ENCODE peak calls at places on chromosome 5, in five cellular contexts. One of them, this sample, is unnamed.

GRCh38 chr5:79193643-79194042 is 42.3 kb upstream of the JMY start:
- DNase-seq in HCT116: no peak
- DNase-seq in H1: no peak
- DNase-seq in GM12878: no peak
- DNase-seq in endothelial cell of umbilical vein: peak
- DNase-seq in this sample: no peak

GRCh38 chr5:119483155-119483554 is 30.9 kb downstream of the HSD17B4 start:
- DNase-seq in HCT116: no peak
- DNase-seq in H1: no peak
- DNase-seq in GM12878: no peak
- DNase-seq in endothelial cell of umbilical vein: no peak
- DNase-seq in this sample: no peak

GRCh38 chr5:106880656-106881055 is 790.1 kb downstream of the EFNA5 start:
- DNase-seq in HCT116: peak
- DNase-seq in H1: no peak
- DNase-seq in GM12878: no peak
- DNase-seq in endothelial cell of umbilical vein: no peak
- DNase-seq in this sample: no peak

GRCh38 chr5:139253115-139253514 is 40.4 kb upstream of the MATR3 start:
- DNase-seq in HCT116: no peak
- DNase-seq in H1: no peak
- DNase-seq in GM12878: no peak
- DNase-seq in endothelial cell of umbilical vein: no peak
- DNase-seq in this sample: no peak

GRCh38 chr5:52786937-52787599 is 648 bp upstream of the ITGA1 start:
- DNase-seq in HCT116: peak
- DNase-seq in H1: no peak
- DNase-seq in GM12878: no peak
- DNase-seq in endothelial cell of umbilical vein: peak
- DNase-seq in this sample: no peak

GRCh38 chr5:174623438-174624019 is 100.9 kb upstream of the MSX2 start:
- DNase-seq in HCT116: no peak
- DNase-seq in H1: no peak
- DNase-seq in GM12878: no peak
- DNase-seq in endothelial cell of umbilical vein: no peak
- DNase-seq in this sample: no peak

GRCh38 chr5:117587111-117587510 is 1012.5 kb upstream of the SEMA6A start:
- DNase-seq in HCT116: no peak
- DNase-seq in H1: no peak
- DNase-seq in GM12878: no peak
- DNase-seq in endothelial cell of umbilical vein: no peak
- DNase-seq in this sample: no peak

GRCh38 chr5:98599016-98599415 is 174.4 kb upstream of the RGMB start:
- DNase-seq in HCT116: no peak
- DNase-seq in H1: no peak
- DNase-seq in GM12878: no peak
- DNase-seq in endothelial cell of umbilical vein: no peak
- DNase-seq in this sample: no peak

GRCh38 chr5:124365491-124365890 is 380.9 kb downstream of the ZNF608 start:
- DNase-seq in HCT116: no peak
- DNase-seq in H1: no peak
- DNase-seq in GM12878: no peak
- DNase-seq in endothelial cell of umbilical vein: no peak
- DNase-seq in this sample: no peak

GRCh38 chr5:111159845-111160244 is 64.3 kb upstream of the CAMK4 start:
- DNase-seq in HCT116: no peak
- DNase-seq in H1: no peak
- DNase-seq in GM12878: no peak
- DNase-seq in endothelial cell of umbilical vein: no peak
- DNase-seq in this sample: no peak

GRCh38 chr5:136382791-136383190 is 17.4 kb upstream of the TRPC7 start:
- DNase-seq in HCT116: no peak
- DNase-seq in H1: no peak
- DNase-seq in GM12878: no peak
- DNase-seq in endothelial cell of umbilical vein: no peak
- DNase-seq in this sample: no peak

GRCh38 chr5:100647461-100648230 is 112.5 kb downstream of the FAM174A start:
- DNase-seq in HCT116: no peak
- DNase-seq in H1: no peak
- DNase-seq in GM12878: no peak
- DNase-seq in endothelial cell of umbilical vein: peak
- DNase-seq in this sample: no peak

GRCh38 chr5:76175051-76175666 is 92.0 kb downstream of the SV2C start:
- DNase-seq in HCT116: peak
- DNase-seq in H1: peak
- DNase-seq in GM12878: peak
- DNase-seq in endothelial cell of umbilical vein: peak
- DNase-seq in this sample: no peak

GRCh38 chr5:139752506-139753350 is 42.9 kb upstream of the PSD2 start:
- DNase-seq in HCT116: no peak
- DNase-seq in H1: no peak
- DNase-seq in GM12878: no peak
- DNase-seq in endothelial cell of umbilical vein: no peak
- DNase-seq in this sample: no peak

GRCh38 chr5:115414406-115415142 is 118.1 kb upstream of the CCDC112 start:
- DNase-seq in HCT116: no peak
- DNase-seq in H1: no peak
- DNase-seq in GM12878: no peak
- DNase-seq in endothelial cell of umbilical vein: no peak
- DNase-seq in this sample: no peak

GRCh38 chr5:141757402-141757801 is 75.4 kb upstream of the ARAP3 start:
- DNase-seq in HCT116: peak
- DNase-seq in H1: no peak
- DNase-seq in GM12878: no peak
- DNase-seq in endothelial cell of umbilical vein: peak
- DNase-seq in this sample: no peak

GRCh38 chr5:109739741-109740140 is 50.0 kb downstream of the MAN2A1 start:
- DNase-seq in HCT116: no peak
- DNase-seq in H1: no peak
- DNase-seq in GM12878: no peak
- DNase-seq in endothelial cell of umbilical vein: peak
- DNase-seq in this sample: no peak

GRCh38 chr5:145848854-145849253 is 13.7 kb upstream of the PRELID2 start:
- DNase-seq in HCT116: peak
- DNase-seq in H1: no peak
- DNase-seq in GM12878: no peak
- DNase-seq in endothelial cell of umbilical vein: peak
- DNase-seq in this sample: no peak

GRCh38 chr5:139287890-139288635 is 5.5 kb upstream of the MATR3 start:
- DNase-seq in HCT116: no peak
- DNase-seq in H1: no peak
- DNase-seq in GM12878: no peak
- DNase-seq in endothelial cell of umbilical vein: peak
- DNase-seq in this sample: no peak

GRCh38 chr5:36491860-36492259 is 114.5 kb upstream of the SLC1A3 start:
- DNase-seq in HCT116: no peak
- DNase-seq in H1: no peak
- DNase-seq in GM12878: no peak
- DNase-seq in endothelial cell of umbilical vein: no peak
- DNase-seq in this sample: no peak

GRCh38 chr5:1316941-1317340 is 22.1 kb upstream of the TERT start:
- DNase-seq in HCT116: no peak
- DNase-seq in H1: no peak
- DNase-seq in GM12878: no peak
- DNase-seq in endothelial cell of umbilical vein: no peak
- DNase-seq in this sample: no peak

GRCh38 chr5:13505326-13505725 is 439.2 kb downstream of the DNAH5 start:
- DNase-seq in HCT116: no peak
- DNase-seq in H1: no peak
- DNase-seq in GM12878: no peak
- DNase-seq in endothelial cell of umbilical vein: no peak
- DNase-seq in this sample: no peak

GRCh38 chr5:169521366-169521983 is 62.1 kb upstream of the SPDL1 start:
- DNase-seq in HCT116: no peak
- DNase-seq in H1: no peak
- DNase-seq in GM12878: no peak
- DNase-seq in endothelial cell of umbilical vein: peak
- DNase-seq in this sample: no peak

GRCh38 chr5:74433255-74434123 is 207.0 kb downstream of the ENC1 start:
- DNase-seq in HCT116: no peak
- DNase-seq in H1: no peak
- DNase-seq in GM12878: peak
- DNase-seq in endothelial cell of umbilical vein: peak
- DNase-seq in this sample: no peak

DNA sequence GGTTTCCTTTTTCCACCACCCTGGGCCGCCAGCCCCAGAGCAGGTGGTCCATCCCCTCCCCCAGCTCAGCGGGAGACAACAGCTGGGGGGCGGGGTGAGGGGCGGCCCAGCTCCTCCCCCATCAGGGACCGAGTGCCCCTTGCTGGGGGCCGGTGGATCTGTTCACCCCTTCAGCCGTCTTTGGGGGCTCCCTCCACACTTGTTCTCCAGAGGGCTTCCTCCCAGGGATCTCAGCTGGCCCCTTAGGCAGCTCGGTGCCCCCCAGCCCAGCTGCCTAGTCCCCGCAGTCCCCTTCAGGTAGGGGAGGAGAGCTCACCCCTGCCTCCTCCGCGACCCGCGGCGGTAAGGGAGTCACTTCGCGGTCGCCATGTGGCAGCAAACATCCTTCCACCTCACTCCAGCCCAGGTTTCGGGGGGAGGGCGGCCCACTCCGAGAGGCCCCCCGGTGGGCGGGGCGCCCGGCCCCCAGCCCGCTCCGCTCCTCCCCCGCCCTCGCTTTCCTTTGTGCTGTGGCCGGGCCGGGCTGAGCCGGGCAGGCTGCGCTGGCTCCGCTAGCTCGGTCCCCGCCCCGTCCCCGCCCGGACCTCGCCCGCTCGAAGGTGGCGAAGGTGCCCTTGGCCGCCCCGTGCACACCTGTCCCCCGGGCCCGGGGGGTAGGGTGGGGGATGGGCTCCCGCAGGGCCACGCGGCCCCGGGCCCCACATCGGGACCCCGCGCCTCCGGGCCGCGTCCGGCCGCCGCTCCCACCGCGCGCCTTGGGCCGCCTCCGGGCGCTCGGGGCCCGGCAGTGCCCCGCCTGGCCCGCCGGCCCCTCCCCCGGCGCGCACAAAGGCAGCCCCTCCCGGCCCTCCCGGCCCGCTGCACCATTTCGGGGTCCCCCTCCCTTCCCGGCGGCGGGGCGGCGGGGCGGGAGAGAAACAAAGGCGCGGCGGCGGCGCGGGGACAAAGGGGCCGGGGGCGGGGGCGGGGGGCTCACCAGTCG is 683 bp downstream of the DBN1 start:
- DNase-seq in HCT116: no peak
- DNase-seq in H1: no peak
- DNase-seq in GM12878: no peak
- DNase-seq in endothelial cell of umbilical vein: peak
- DNase-seq in this sample: no peak
- TF ChIP-seq EZH2 in HCT116: no peak
- TF ChIP-seq EZH2 in H1: no peak
- TF ChIP-seq EZH2 in GM12878: no peak
- TF ChIP-seq EZH2 in endothelial cell of umbilical vein: no peak
- TF ChIP-seq EZH2 in this sample: no peak

DNA sequence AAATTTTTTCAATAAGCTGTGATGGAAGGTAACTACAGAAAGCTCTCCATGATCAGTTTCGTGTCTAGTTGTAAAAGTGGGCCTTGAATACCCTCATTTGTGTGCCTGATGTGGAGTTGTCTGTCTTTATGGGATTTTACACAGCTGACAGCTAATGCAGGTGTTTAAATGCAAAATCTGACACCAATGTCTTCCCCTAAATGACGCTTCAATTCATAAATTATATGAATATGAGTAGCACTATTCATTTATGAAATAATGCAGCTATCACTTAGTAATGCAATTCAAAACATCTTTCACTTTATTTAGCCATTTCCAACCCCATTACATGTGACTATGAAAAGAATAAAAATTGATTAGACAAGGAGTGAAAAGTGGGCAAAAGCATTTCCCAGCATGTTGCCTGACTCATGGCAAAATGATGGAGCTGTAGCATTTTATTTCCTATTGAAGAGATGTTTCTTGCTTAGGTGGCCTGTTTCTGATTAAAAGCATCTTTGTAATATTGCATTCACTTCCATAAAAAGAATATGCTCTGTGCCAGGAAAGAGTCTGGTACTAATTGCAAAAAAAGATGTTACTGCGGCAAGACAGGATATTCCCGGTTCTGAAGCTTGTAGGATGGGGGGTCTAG is 116.7 kb upstream of the HAPLN1 start:
- DNase-seq in HCT116: no peak
- DNase-seq in H1: no peak
- DNase-seq in GM12878: no peak
- DNase-seq in endothelial cell of umbilical vein: no peak
- DNase-seq in this sample: no peak
- TF ChIP-seq POLR2AphosphoS5 in HCT116: no peak
- TF ChIP-seq POLR2AphosphoS5 in H1: no peak
- TF ChIP-seq POLR2AphosphoS5 in GM12878: no peak
- TF ChIP-seq POLR2AphosphoS5 in endothelial cell of umbilical vein: no peak
- TF ChIP-seq POLR2AphosphoS5 in this sample: no peak

DNA sequence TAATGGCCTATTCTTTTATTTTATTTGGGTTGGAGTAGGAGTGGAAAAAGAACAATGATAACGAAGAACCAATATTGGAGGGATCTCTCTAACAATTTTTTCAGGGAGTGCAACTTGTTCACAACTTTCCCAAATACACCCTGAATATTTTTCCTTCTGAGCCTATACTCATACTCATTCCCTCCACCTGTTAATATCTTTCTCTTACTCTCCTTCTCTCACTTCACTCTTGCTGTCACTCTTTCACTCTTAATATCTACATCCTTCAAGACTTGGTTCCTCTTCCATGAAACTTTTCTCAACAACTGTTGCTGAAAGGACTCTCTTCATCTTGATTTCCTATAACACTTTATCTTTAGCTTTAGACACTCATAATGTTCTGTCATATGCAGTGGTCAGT is 39.0 kb upstream of the MYOT start:
- DNase-seq in HCT116: no peak
- DNase-seq in H1: no peak
- DNase-seq in GM12878: no peak
- DNase-seq in endothelial cell of umbilical vein: no peak
- DNase-seq in this sample: no peak
- H3K9ac ChIP-seq in HCT116: no peak
- H3K9ac ChIP-seq in H1: no peak
- H3K9ac ChIP-seq in GM12878: no peak
- H3K9ac ChIP-seq in endothelial cell of umbilical vein: no peak
- H3K9ac ChIP-seq in this sample: no peak

GRCh38 chr5:132777209-132778069 is at the start of gene SEPTIN8:
- DNase-seq in HCT116: no peak
- DNase-seq in H1: peak
- DNase-seq in GM12878: no peak
- DNase-seq in endothelial cell of umbilical vein: peak
- DNase-seq in this sample: no peak
- TF ChIP-seq EZH2 in HCT116: no peak
- TF ChIP-seq EZH2 in H1: peak
- TF ChIP-seq EZH2 in GM12878: no peak
- TF ChIP-seq EZH2 in endothelial cell of umbilical vein: no peak
- TF ChIP-seq EZH2 in this sample: no peak

GRCh38 chr5:149273237-149273636 is 1.6 kb downstream of the AFAP1L1 start:
- DNase-seq in HCT116: no peak
- DNase-seq in H1: no peak
- DNase-seq in GM12878: no peak
- DNase-seq in endothelial cell of umbilical vein: no peak
- DNase-seq in this sample: no peak

GRCh38 chr5:149268928-149269557 is 2.6 kb upstream of the AFAP1L1 start:
- DNase-seq in HCT116: peak
- DNase-seq in H1: no peak
- DNase-seq in GM12878: no peak
- DNase-seq in endothelial cell of umbilical vein: peak
- DNase-seq in this sample: peak

GRCh38 chr5:149273950-149274349 is 2.3 kb downstream of the AFAP1L1 start:
- DNase-seq in HCT116: no peak
- DNase-seq in H1: no peak
- DNase-seq in GM12878: no peak
- DNase-seq in endothelial cell of umbilical vein: no peak
- DNase-seq in this sample: no peak

GRCh38 chr5:149271195-149271716 is 403 bp upstream of the AFAP1L1 start:
- DNase-seq in HCT116: no peak
- DNase-seq in H1: peak
- DNase-seq in GM12878: no peak
- DNase-seq in endothelial cell of umbilical vein: peak
- DNase-seq in this sample: no peak

GRCh38 chr5:149271717-149272558 is at the start of gene AFAP1L1:
- DNase-seq in HCT116: peak
- DNase-seq in H1: peak
- DNase-seq in GM12878: no peak
- DNase-seq in endothelial cell of umbilical vein: peak
- DNase-seq in this sample: no peak
- TF ChIP-seq POLR2AphosphoS5 in HCT116: peak
- TF ChIP-seq POLR2AphosphoS5 in H1: no peak
- TF ChIP-seq POLR2AphosphoS5 in GM12878: no peak
- TF ChIP-seq POLR2AphosphoS5 in endothelial cell of umbilical vein: peak
- TF ChIP-seq POLR2AphosphoS5 in this sample: no peak

This sample was measured in SK-N-MC.